ENCODE peak calls at places on chromosomes 6 and 20, in five cellular contexts. One of them, this sample, is unnamed.

GRCh38 chr20:1468117-1468624 is 1.5 kb upstream of the NSFL1C start:
- DNase-seq in keratinocyte: no peak
- DNase-seq in lower lobe of right lung: no peak
- DNase-seq in heart right ventricle: no peak
- DNase-seq in tibial artery: no peak
- DNase-seq in this sample: no peak

GRCh38 chr20:5808901-5809300 is 58.7 kb downstream of the SHLD1 start:
- DNase-seq in heart right ventricle: no peak
- DNase-seq in keratinocyte: no peak
- DNase-seq in lower lobe of right lung: no peak
- DNase-seq in tibial artery: no peak
- DNase-seq in this sample: no peak

GRCh38 chr20:56985286-56985685 is 281.2 kb downstream of the BMP7 start:
- DNase-seq in keratinocyte: no peak
- DNase-seq in tibial artery: no peak
- DNase-seq in lower lobe of right lung: no peak
- DNase-seq in heart right ventricle: no peak
- DNase-seq in this sample: no peak

GRCh38 chr20:32368930-32369329 is 10.8 kb downstream of the ASXL1 start:
- DNase-seq in lower lobe of right lung: no peak
- DNase-seq in keratinocyte: no peak
- DNase-seq in tibial artery: no peak
- DNase-seq in heart right ventricle: no peak
- DNase-seq in this sample: no peak

GRCh38 chr20:23568320-23569011 is at the start of gene CST9L:
- DNase-seq in keratinocyte: no peak
- DNase-seq in lower lobe of right lung: no peak
- DNase-seq in heart right ventricle: no peak
- DNase-seq in tibial artery: no peak
- DNase-seq in this sample: no peak

GRCh38 chr6:166633732-166634535 is 6.9 kb upstream of the RPS6KA2 start:
- DNase-seq in tibial artery: peak
- DNase-seq in heart right ventricle: peak
- DNase-seq in keratinocyte: no peak
- DNase-seq in lower lobe of right lung: peak
- DNase-seq in this sample: peak

GRCh38 chr6:39707962-39708683 is 17.1 kb downstream of the KIF6 start:
- DNase-seq in heart right ventricle: no peak
- DNase-seq in tibial artery: no peak
- DNase-seq in keratinocyte: no peak
- DNase-seq in lower lobe of right lung: no peak
- DNase-seq in this sample: no peak

GRCh38 chr6:52340603-52340880 is 21.4 kb upstream of the PAQR8 start:
- DNase-seq in keratinocyte: no peak
- DNase-seq in heart right ventricle: no peak
- DNase-seq in tibial artery: no peak
- DNase-seq in lower lobe of right lung: no peak
- DNase-seq in this sample: no peak

GRCh38 chr6:141460743-141461484 is 671.8 kb upstream of the GJE1 start:
- DNase-seq in keratinocyte: no peak
- DNase-seq in lower lobe of right lung: no peak
- DNase-seq in heart right ventricle: no peak
- DNase-seq in tibial artery: no peak
- DNase-seq in this sample: no peak

GRCh38 chr6:142680308-142680707 is 264.7 kb downstream of the HIVEP2 start:
- DNase-seq in tibial artery: peak
- DNase-seq in keratinocyte: no peak
- DNase-seq in lower lobe of right lung: no peak
- DNase-seq in heart right ventricle: no peak
- DNase-seq in this sample: no peak

GRCh38 chr6:18148304-18149025 is 6.4 kb downstream of the TPMT start:
- DNase-seq in tibial artery: no peak
- DNase-seq in heart right ventricle: no peak
- DNase-seq in keratinocyte: peak
- DNase-seq in lower lobe of right lung: no peak
- DNase-seq in this sample: no peak

GRCh38 chr20:36219671-36220220 is 16.5 kb upstream of the AAR2 start:
- DNase-seq in lower lobe of right lung: no peak
- DNase-seq in tibial artery: no peak
- DNase-seq in heart right ventricle: no peak
- DNase-seq in keratinocyte: no peak
- DNase-seq in this sample: no peak

GRCh38 chr20:49747707-49748524 is 34.2 kb upstream of the B4GALT5 start:
- DNase-seq in keratinocyte: no peak
- DNase-seq in heart right ventricle: peak
- DNase-seq in tibial artery: peak
- DNase-seq in lower lobe of right lung: peak
- DNase-seq in this sample: peak

GRCh38 chr20:44702776-44703175 is 12.4 kb upstream of the CCN5 start:
- DNase-seq in keratinocyte: no peak
- DNase-seq in heart right ventricle: peak
- DNase-seq in tibial artery: peak
- DNase-seq in lower lobe of right lung: peak
- DNase-seq in this sample: peak

GRCh38 chr6:36955136-36955535 is 598 bp downstream of the PI16 start:
- DNase-seq in heart right ventricle: no peak
- DNase-seq in tibial artery: no peak
- DNase-seq in keratinocyte: no peak
- DNase-seq in lower lobe of right lung: no peak
- DNase-seq in this sample: no peak

GRCh38 chr20:64109831-64110391 is 2.5 kb upstream of the NPBWR2 start:
- DNase-seq in keratinocyte: no peak
- DNase-seq in heart right ventricle: no peak
- DNase-seq in lower lobe of right lung: peak
- DNase-seq in tibial artery: no peak
- DNase-seq in this sample: peak

GRCh38 chr6:107496041-107496440 is 6.1 kb downstream of the SOBP start:
- DNase-seq in lower lobe of right lung: no peak
- DNase-seq in heart right ventricle: no peak
- DNase-seq in tibial artery: no peak
- DNase-seq in keratinocyte: no peak
- DNase-seq in this sample: no peak

GRCh38 chr6:84773133-84773430 is 8.7 kb upstream of the TBX18 start:
- DNase-seq in keratinocyte: no peak
- DNase-seq in tibial artery: no peak
- DNase-seq in heart right ventricle: no peak
- DNase-seq in lower lobe of right lung: no peak
- DNase-seq in this sample: no peak

GRCh38 chr20:25048519-25048952 is 9.4 kb downstream of the ACSS1 start:
- DNase-seq in tibial artery: peak
- DNase-seq in lower lobe of right lung: peak
- DNase-seq in keratinocyte: no peak
- DNase-seq in heart right ventricle: no peak
- DNase-seq in this sample: peak

GRCh38 chr6:148342146-148343027 is at the start of gene SASH1:
- DNase-seq in tibial artery: peak
- DNase-seq in keratinocyte: no peak
- DNase-seq in lower lobe of right lung: peak
- DNase-seq in heart right ventricle: peak
- DNase-seq in this sample: peak

GRCh38 chr20:2539341-2539740 is 3.0 kb downstream of the TMC2 start:
- DNase-seq in tibial artery: no peak
- DNase-seq in keratinocyte: no peak
- DNase-seq in heart right ventricle: no peak
- DNase-seq in lower lobe of right lung: no peak
- DNase-seq in this sample: no peak

GRCh38 chr6:47631248-47632196 is 66.9 kb upstream of the ADGRF4 start:
- DNase-seq in lower lobe of right lung: no peak
- DNase-seq in heart right ventricle: no peak
- DNase-seq in tibial artery: no peak
- DNase-seq in keratinocyte: no peak
- DNase-seq in this sample: no peak

GRCh38 chr6:76681781-76682180 is 609.3 kb upstream of the IMPG1 start:
- DNase-seq in lower lobe of right lung: no peak
- DNase-seq in keratinocyte: no peak
- DNase-seq in tibial artery: no peak
- DNase-seq in heart right ventricle: no peak
- DNase-seq in this sample: no peak

DNA sequence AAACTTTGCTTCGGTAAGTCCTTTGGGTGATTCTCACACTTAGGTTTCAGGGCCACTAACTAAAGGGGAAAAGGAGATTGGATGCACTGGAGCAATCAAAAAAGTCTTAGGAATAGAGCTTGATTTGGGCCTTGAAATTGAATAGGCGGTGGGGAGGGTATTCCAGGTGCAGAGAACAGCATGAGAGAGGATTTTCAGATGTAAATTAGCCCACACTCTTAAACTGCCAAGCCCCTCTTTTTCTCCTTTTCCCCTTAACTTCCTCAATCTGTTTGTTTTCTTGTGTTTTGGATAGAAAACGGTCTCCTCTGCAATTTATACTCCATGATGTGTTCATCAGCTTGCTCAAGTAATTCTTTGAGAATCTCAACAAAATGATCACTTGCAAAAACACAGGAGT is 62.1 kb upstream of the RIPOR2 start:
- DNase-seq in tibial artery: no peak
- DNase-seq in heart right ventricle: no peak
- DNase-seq in keratinocyte: no peak
- DNase-seq in lower lobe of right lung: no peak
- DNase-seq in this sample: no peak
- H3K27ac ChIP-seq in tibial artery: no peak
- H3K27ac ChIP-seq in heart right ventricle: no peak
- H3K27ac ChIP-seq in keratinocyte: no peak
- H3K27ac ChIP-seq in lower lobe of right lung: no peak
- H3K27ac ChIP-seq in this sample: no peak

GRCh38 chr6:170273191-170273590 is 17.7 kb downstream of the DLL1 start:
- DNase-seq in tibial artery: no peak
- DNase-seq in keratinocyte: no peak
- DNase-seq in lower lobe of right lung: peak
- DNase-seq in heart right ventricle: no peak
- DNase-seq in this sample: no peak

GRCh38 chr6:170269873-170270541 is 20.9 kb downstream of the DLL1 start:
- DNase-seq in heart right ventricle: no peak
- DNase-seq in keratinocyte: no peak
- DNase-seq in tibial artery: no peak
- DNase-seq in lower lobe of right lung: peak
- DNase-seq in this sample: peak

GRCh38 chr6:170272341-170273065 is 18.4 kb downstream of the DLL1 start:
- DNase-seq in lower lobe of right lung: peak
- DNase-seq in tibial artery: no peak
- DNase-seq in heart right ventricle: no peak
- DNase-seq in keratinocyte: no peak
- DNase-seq in this sample: no peak

GRCh38 chr6:170270984-170271593 is 19.8 kb downstream of the DLL1 start:
- DNase-seq in keratinocyte: no peak
- DNase-seq in lower lobe of right lung: peak
- DNase-seq in heart right ventricle: no peak
- DNase-seq in tibial artery: no peak
- DNase-seq in this sample: no peak

DNA sequence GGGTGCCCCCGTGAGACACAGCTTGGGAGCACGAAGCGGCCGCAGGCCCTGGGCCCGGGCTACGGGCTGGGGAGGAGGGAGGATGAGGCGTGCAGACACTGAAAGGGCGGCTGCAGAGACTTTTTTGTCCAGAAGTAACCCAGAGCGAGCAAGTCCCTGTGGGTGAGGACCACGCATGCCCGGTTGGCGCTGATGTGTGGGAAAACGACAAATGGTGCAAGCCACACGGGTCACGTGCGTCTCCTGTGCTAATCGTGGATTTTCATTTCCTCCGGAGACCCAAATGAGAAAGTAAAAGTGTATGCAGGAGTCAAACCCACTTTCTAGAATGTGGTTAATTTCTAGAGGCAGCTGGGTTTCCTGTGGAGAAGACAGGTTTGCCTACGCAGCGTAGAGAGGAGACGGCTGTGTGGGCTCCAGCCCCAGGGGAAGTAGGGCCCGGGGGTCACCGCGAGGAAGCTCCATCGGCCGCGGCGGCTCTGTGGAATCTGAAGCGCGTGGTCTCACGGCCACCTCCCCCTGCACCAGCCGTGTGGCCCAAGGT is 19.0 kb downstream of the DLL1 start:
- DNase-seq in heart right ventricle: no peak
- DNase-seq in keratinocyte: no peak
- DNase-seq in lower lobe of right lung: peak
- DNase-seq in tibial artery: no peak
- DNase-seq in this sample: peak
- H3K4me3 ChIP-seq in heart right ventricle: peak
- H3K4me3 ChIP-seq in keratinocyte: no peak
- H3K4me3 ChIP-seq in lower lobe of right lung: peak
- H3K4me3 ChIP-seq in tibial artery: no peak
- H3K4me3 ChIP-seq in this sample: no peak

GRCh38 chr6:158283304-158284005 is 28.8 kb upstream of the TULP4 start:
- DNase-seq in heart right ventricle: no peak
- DNase-seq in lower lobe of right lung: no peak
- DNase-seq in keratinocyte: no peak
- DNase-seq in tibial artery: no peak
- DNase-seq in this sample: no peak
- TF ChIP-seq CTCF in heart right ventricle: no peak
- TF ChIP-seq CTCF in lower lobe of right lung: no peak
- TF ChIP-seq CTCF in keratinocyte: no peak
- TF ChIP-seq CTCF in tibial artery: no peak
- TF ChIP-seq CTCF in this sample: no peak

GRCh38 chr6:44262467-44263356 is 2.6 kb downstream of the NFKBIE start:
- DNase-seq in tibial artery: no peak
- DNase-seq in keratinocyte: no peak
- DNase-seq in lower lobe of right lung: no peak
- DNase-seq in heart right ventricle: no peak
- DNase-seq in this sample: peak

GRCh38 chr6:44263357-44264100 is 1.8 kb downstream of the NFKBIE start:
- DNase-seq in heart right ventricle: no peak
- DNase-seq in tibial artery: no peak
- DNase-seq in keratinocyte: no peak
- DNase-seq in lower lobe of right lung: no peak
- DNase-seq in this sample: no peak

GRCh38 chr6:44265003-44265842 is at the start of gene NFKBIE:
- DNase-seq in heart right ventricle: peak
- DNase-seq in keratinocyte: no peak
- DNase-seq in tibial artery: peak
- DNase-seq in lower lobe of right lung: peak
- DNase-seq in this sample: peak

GRCh38 chr6:44265843-44266233 is 487 bp upstream of the NFKBIE start:
- DNase-seq in keratinocyte: no peak
- DNase-seq in tibial artery: no peak
- DNase-seq in lower lobe of right lung: peak
- DNase-seq in heart right ventricle: no peak
- DNase-seq in this sample: no peak

GRCh38 chr6:44264154-44265002 is 973 bp downstream of the NFKBIE start:
- DNase-seq in keratinocyte: no peak
- DNase-seq in tibial artery: no peak
- DNase-seq in lower lobe of right lung: peak
- DNase-seq in heart right ventricle: no peak
- DNase-seq in this sample: peak
- H3K27ac ChIP-seq in keratinocyte: peak
- H3K27ac ChIP-seq in tibial artery: peak
- H3K27ac ChIP-seq in lower lobe of right lung: peak
- H3K27ac ChIP-seq in heart right ventricle: peak
- H3K27ac ChIP-seq in this sample: peak

This sample was measured in heart left ventricle.